ENCODE peak calls at places on chromosomes 12 and 14, in ten cellular contexts. E is MM.1S; U is aorta; H is IMR-90; B is dorsolateral prefrontal cortex; Y is colonic mucosa; O is CD4-positive, CD25-positive, alpha-beta regulatory T cell; L is cardiac muscle cell; I is GM23248; D is HCT116. G is an unnamed sample.

GRCh38 chr12:124240493-124240892 is 54.4 kb upstream of the RFLNA start:
- DNase-seq in E (no peak), U (no peak), H (no peak), B (no peak), Y (peak), O (peak), L (peak), I (peak), D (peak), G (no peak)

GRCh38 chr14:78491015-78491414 is 320.8 kb downstream of the NRXN3 start:
- DNase-seq in E (no peak), U (no peak), H (no peak), B (no peak), Y (no peak), O (no peak), L (no peak), I (no peak), D (no peak), G (no peak)

GRCh38 chr12:48932878-48933277 is 7.6 kb upstream of the FKBP11 start:
- DNase-seq in E (no peak), U (no peak), H (no peak), B (no peak), Y (no peak), O (no peak), L (no peak), I (no peak), D (no peak), G (no peak)

GRCh38 chr12:48979602-48980388 is 1.7 kb downstream of the WNT1 start:
- DNase-seq in E (no peak), U (peak), H (no peak), B (no peak), Y (no peak), O (peak), L (no peak), I (peak), D (no peak), G (no peak)

GRCh38 chr14:54490448-54490805 is 1.6 kb upstream of the GMFB start:
- DNase-seq in E (no peak), U (no peak), H (no peak), B (no peak), Y (no peak), O (no peak), L (no peak), I (no peak), D (no peak), G (no peak)

GRCh38 chr12:48980953-48981756 is 3.0 kb downstream of the WNT1 start:
- DNase-seq in E (no peak), U (peak), H (peak), B (peak), Y (no peak), O (peak), L (no peak), I (peak), D (no peak), G (no peak)

GRCh38 chr12:94875525-94875924 is 128.0 kb downstream of the NDUFA12 start:
- DNase-seq in E (peak), U (no peak), H (no peak), B (no peak), Y (no peak), O (peak), L (peak), I (no peak), D (peak), G (no peak)

GRCh38 chr12:123532021-123532420 is 1.5 kb downstream of the RILPL1 start:
- DNase-seq in E (peak), U (peak), H (peak), B (no peak), Y (no peak), O (peak), L (peak), I (peak), D (no peak), G (no peak)

GRCh38 chr12:1845427-1845826 is 25.1 kb downstream of the LRTM2 start:
- DNase-seq in E (no peak), U (peak), H (no peak), B (no peak), Y (no peak), O (no peak), L (no peak), I (no peak), D (no peak), G (peak)

GRCh38 chr14:28323951-28324741 is 442.4 kb upstream of the FOXG1 start:
- DNase-seq in E (no peak), U (no peak), H (no peak), B (no peak), Y (no peak), O (no peak), L (no peak), I (no peak), D (no peak), G (no peak)

GRCh38 chr12:1779783-1780182 is 40.6 kb upstream of the LRTM2 start:
- DNase-seq in E (no peak), U (no peak), H (peak), B (no peak), Y (no peak), O (no peak), L (peak), I (peak), D (no peak), G (no peak)

GRCh38 chr14:103626150-103626850 is 2.7 kb upstream of the KLC1 start:
- DNase-seq in E (peak), U (no peak), H (no peak), B (no peak), Y (no peak), O (peak), L (no peak), I (peak), D (no peak), G (no peak)

GRCh38 chr12:57016348-57016747 is at the start of gene TAC3:
- DNase-seq in E (no peak), U (no peak), H (no peak), B (no peak), Y (no peak), O (no peak), L (no peak), I (no peak), D (no peak), G (no peak)

GRCh38 chr12:73629171-73629570 is 908.5 kb upstream of the ATXN7L3B start:
- DNase-seq in E (no peak), U (no peak), H (no peak), B (no peak), Y (no peak), O (no peak), L (no peak), I (no peak), D (no peak), G (no peak)

GRCh38 chr12:54967461-54967860 is 17.1 kb downstream of the TESPA1 start:
- DNase-seq in E (peak), U (no peak), H (no peak), B (no peak), Y (no peak), O (no peak), L (peak), I (no peak), D (no peak), G (no peak)

GRCh38 chr12:21819678-21820077 is 45.2 kb upstream of the KCNJ8 start:
- DNase-seq in E (no peak), U (no peak), H (no peak), B (no peak), Y (no peak), O (no peak), L (no peak), I (peak), D (no peak), G (no peak)

GRCh38 chr12:21819236-21819635 is 44.7 kb upstream of the KCNJ8 start:
- DNase-seq in E (no peak), U (no peak), H (peak), B (no peak), Y (no peak), O (no peak), L (no peak), I (peak), D (no peak), G (no peak)

GRCh38 chr12:21815306-21816062 is 41.0 kb upstream of the KCNJ8 start:
- DNase-seq in E (no peak), U (no peak), H (no peak), B (no peak), Y (no peak), O (no peak), L (no peak), I (peak), D (no peak), G (no peak)

GRCh38 chr12:21814814-21815213 is 40.3 kb upstream of the KCNJ8 start:
- DNase-seq in E (no peak), U (no peak), H (no peak), B (no peak), Y (no peak), O (no peak), L (no peak), I (no peak), D (no peak), G (no peak)

DNA sequence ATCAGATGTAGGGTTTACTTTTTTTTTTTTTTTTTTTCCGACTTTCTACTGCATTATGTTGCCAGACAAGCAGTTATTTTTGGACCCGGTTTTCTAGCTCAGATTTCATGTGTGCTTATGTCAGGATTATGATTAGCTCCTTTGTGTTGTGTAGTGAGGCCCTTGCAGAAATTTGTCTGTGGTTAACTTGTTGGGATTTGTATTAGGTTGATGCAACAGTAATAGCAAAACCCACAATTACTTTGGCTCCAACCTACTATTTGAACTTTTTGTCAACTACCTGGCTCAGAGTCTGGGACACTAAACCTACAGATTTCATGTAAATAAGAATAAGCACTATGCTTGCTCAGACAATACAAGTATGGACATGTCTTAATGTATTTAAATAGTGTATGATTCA is 44.1 kb upstream of the KCNJ8 start:
- DNase-seq in E (no peak), U (no peak), H (peak), B (no peak), Y (no peak), O (no peak), L (peak), I (peak), D (no peak), G (no peak)
- H3K27ac ChIP-seq in E (no peak), U (no peak), H (no peak), B (no peak), Y (no peak), O (no peak), L (no peak), I (peak), D (no peak), G (no peak)

GRCh38 chr12:50103351-50103750 is 457 bp upstream of the GPD1 start:
- DNase-seq in E (no peak), U (no peak), H (no peak), B (no peak), Y (no peak), O (no peak), L (no peak), I (no peak), D (no peak), G (no peak)

GRCh38 chr12:50102186-50102585 is 1.6 kb upstream of the GPD1 start:
- DNase-seq in E (no peak), U (no peak), H (no peak), B (peak), Y (no peak), O (no peak), L (no peak), I (no peak), D (no peak), G (no peak)

GRCh38 chr12:50104614-50105366 is 982 bp downstream of the GPD1 start:
- DNase-seq in E (no peak), U (no peak), H (no peak), B (no peak), Y (no peak), O (no peak), L (no peak), I (no peak), D (no peak), G (peak)

GRCh38 chr12:50102648-50103309 is 1.0 kb upstream of the GPD1 start:
- DNase-seq in E (no peak), U (no peak), H (no peak), B (no peak), Y (no peak), O (no peak), L (no peak), I (no peak), D (no peak), G (no peak)

DNA sequence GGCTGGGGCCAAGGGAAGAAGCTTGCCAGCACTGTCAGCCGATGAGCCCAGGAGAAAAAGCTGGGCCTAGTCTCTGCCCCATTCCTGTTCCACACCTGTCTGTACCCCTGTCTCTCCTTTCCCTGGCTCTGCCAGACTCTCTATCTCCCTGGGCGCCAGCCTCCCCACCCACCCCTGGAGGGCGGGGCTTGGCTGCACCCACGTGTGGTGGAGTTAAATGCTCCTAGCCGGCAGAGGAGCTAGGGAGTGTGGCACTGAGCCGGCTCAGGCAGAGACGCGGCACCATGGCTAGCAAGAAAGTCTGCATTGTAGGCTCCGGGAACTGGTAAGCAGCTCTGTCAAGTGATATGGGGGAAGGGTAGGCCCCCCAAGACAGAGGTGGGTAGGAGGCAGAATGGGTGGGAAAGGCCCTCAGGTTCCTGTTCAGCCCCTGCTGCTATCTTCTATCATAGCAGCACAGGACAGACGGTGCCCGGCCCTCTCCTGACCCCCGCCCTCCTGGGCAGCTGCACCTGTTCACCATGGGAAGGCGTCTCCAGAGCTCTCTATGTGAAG is at the start of gene GPD1:
- DNase-seq in E (no peak), U (peak), H (peak), B (peak), Y (peak), O (no peak), L (peak), I (peak), D (peak), G (peak)
- H3K4me3 ChIP-seq in E (no peak), U (no peak), H (no peak), B (peak), Y (no peak), O (no peak), L (no peak), I (no peak), D (peak), G (no peak)

GRCh38 chr12:64180951-64181350 is 41.1 kb downstream of the KICS2 start:
- DNase-seq in E (no peak), U (no peak), H (peak), B (no peak), Y (no peak), O (no peak), L (peak), I (peak), D (peak), G (no peak)
- H3K27ac ChIP-seq in E (no peak), U (peak), H (peak), B (no peak), Y (peak), O (no peak), L (no peak), I (peak), D (peak), G (peak)

GRCh38 chr12:33438025-33438772 is 1.4 kb downstream of the SYT10 start:
- DNase-seq in E (no peak), U (no peak), H (no peak), B (no peak), Y (no peak), O (no peak), L (no peak), I (no peak), D (no peak), G (no peak)

GRCh38 chr12:33440477-33440876 is 858 bp upstream of the SYT10 start:
- DNase-seq in E (no peak), U (no peak), H (no peak), B (no peak), Y (no peak), O (no peak), L (no peak), I (no peak), D (no peak), G (no peak)

GRCh38 chr12:33438890-33439586 is 581 bp downstream of the SYT10 start:
- DNase-seq in E (no peak), U (no peak), H (no peak), B (no peak), Y (no peak), O (no peak), L (no peak), I (peak), D (no peak), G (no peak)

GRCh38 chr12:33437598-33437997 is 2.0 kb downstream of the SYT10 start:
- DNase-seq in E (no peak), U (no peak), H (no peak), B (no peak), Y (no peak), O (no peak), L (no peak), I (no peak), D (no peak), G (no peak)

DNA sequence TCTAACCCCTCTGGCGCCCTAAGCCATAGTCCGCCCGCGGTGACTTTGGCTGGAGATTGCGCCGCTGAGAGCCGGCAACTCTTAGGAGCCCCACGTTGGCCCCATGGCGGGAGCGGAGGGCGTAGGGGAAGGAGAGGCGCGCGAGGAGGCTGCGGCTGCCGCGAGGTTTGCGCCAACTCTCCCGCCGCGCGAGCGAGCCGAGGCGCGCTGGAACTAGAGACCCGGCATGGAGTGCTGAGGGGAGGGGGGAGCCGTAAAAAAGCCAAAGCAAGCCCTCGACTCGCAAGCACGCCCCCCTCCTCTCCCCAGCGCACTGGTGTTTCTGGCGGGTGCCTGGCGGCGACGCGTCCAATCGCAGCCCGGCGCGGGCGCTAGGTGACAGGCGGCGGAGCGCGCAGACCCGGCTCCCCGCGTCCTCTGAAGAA is at the start of gene SYT10:
- DNase-seq in E (no peak), U (peak), H (no peak), B (no peak), Y (no peak), O (peak), L (peak), I (peak), D (no peak), G (no peak)
- H3K4me3 ChIP-seq in E (no peak), U (peak), H (peak), B (peak), Y (peak), O (no peak), L (peak), I (peak), D (no peak), G (peak)

DNA sequence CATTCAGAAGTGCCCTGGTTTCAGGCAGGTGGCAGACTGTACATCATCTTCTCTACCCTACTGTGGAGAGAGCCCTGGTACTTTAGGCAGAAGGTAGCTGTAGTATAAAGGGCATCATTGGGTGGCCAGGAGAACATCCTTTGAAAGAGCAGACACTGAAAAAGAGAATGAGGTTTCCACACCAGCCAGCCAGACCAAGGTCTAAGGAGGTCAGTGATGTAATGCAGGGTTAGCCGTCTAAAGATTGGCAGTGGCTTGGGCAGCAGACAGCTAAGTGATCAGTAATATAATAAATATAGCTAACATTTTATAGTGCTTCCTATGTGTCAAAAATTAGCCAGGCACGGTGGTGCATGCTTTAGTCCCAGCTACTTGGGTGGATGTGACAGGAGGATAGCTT is 12.0 kb downstream of the ZBTB25 start:
- DNase-seq in E (no peak), U (no peak), H (no peak), B (no peak), Y (no peak), O (no peak), L (no peak), I (no peak), D (no peak), G (no peak)
- H3K27ac ChIP-seq in E (no peak), U (no peak), H (no peak), B (no peak), Y (no peak), O (no peak), L (no peak), I (no peak), D (no peak), G (no peak)

DNA sequence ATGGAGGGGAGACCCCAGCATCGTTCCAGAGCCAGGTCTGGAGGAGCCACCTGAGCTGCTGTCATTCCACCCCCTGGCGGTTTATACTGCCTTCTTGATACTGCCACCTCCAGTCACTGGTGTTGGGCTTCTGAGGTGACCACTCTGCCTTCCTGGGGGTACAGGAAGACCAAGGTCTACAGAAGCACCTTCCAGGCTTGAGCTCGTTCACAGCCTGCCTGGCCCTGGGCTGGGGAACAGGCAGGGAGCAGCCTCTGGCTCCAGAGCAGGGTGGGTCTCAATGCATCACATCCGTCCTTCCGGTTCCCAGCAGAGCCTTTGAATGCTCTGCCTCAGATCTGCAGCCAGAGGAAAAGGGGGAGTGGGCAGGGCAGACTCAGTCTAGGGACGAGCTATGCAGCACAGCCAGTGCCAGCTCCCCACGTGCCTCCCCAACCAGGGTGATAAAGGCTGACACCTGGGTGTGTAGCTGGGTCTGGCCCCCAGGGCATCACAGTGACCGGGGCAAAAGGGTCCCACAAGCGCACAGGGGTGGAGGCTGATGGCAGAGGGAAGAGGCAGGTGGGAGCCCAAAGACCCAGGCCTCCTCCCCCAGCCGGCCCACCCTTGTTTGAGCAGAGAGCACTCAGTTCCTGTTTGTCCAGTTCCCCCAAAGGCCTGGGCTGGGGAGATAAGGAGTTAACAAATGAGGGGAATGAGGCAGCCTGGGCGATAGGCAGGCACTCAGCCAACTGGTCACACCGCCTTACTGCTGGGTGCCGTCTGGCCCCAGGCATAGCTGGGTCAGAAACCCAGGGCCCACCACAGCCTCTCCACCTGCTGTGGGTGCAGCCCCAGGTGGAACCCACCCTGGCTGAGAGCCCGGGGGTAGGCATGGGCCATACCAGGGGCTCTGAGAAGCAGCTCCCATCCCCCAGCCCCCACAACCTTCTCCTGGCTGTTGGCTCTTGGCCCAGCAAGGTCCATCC is 17.1 kb downstream of the DEGS2 start:
- DNase-seq in E (no peak), U (no peak), H (no peak), B (no peak), Y (peak), O (no peak), L (peak), I (no peak), D (no peak), G (no peak)
- H3K4me3 ChIP-seq in E (no peak), U (no peak), H (no peak), B (no peak), Y (no peak), O (no peak), L (no peak), I (no peak), D (no peak), G (no peak)

GRCh38 chr12:53938276-53939140 is at the start of gene HOXC13:
- DNase-seq in E (peak), U (peak), H (no peak), B (no peak), Y (peak), O (peak), L (peak), I (peak), D (peak), G (no peak)
- H3K27ac ChIP-seq in E (no peak), U (no peak), H (no peak), B (no peak), Y (no peak), O (no peak), L (no peak), I (no peak), D (peak), G (no peak)

DNA sequence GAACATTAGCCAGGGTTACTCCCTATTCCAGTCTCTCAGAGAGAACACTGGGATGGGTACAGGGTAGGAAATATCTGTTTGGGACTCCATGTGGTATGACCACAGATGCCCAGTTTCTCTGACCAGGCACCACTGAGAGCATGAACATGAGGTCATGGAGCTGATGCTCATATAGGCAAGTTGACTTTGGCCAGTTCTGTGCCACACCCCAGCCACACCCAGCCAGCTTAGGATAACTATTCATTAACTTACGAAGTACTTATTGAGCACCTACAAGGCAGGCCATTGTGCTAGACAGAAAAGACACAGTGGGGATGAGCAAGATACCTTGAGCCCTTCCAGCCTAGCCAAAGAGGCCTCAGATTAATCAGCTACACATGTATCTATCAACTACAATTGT is 262.5 kb downstream of the DPF3 start:
- DNase-seq in E (no peak), U (no peak), H (no peak), B (no peak), Y (peak), O (no peak), L (no peak), I (no peak), D (no peak), G (no peak)
- H3K4me3 ChIP-seq in E (no peak), U (no peak), H (no peak), B (no peak), Y (no peak), O (no peak), L (no peak), I (no peak), D (no peak), G (no peak)

G was measured in sigmoid colon.